ENCODE peak calls at places on chromosome X, in ten cellular contexts. R, Z, Y, D, J, M, O, U, F and T are unnamed samples.

GRCh38 chrX:115017455-115017854 is at the start of gene IL13RA2:
- DNase-seq in Z (no peak), J (no peak), U (no peak), F (no peak), O (no peak), D (no peak), M (no peak), Y (no peak), R (no peak), T (no peak)

GRCh38 chrX:10168226-10168625 is 11.5 kb downstream of the CLCN4 start:
- DNase-seq in Z (peak), D (no peak), Y (no peak), O (no peak), R (no peak), U (no peak), M (no peak), F (no peak), J (peak), T (no peak)

GRCh38 chrX:151899622-151900021 is 13.1 kb upstream of the MAGEA4 start:
- DNase-seq in O (no peak), M (no peak), R (no peak), J (no peak), F (no peak), Z (no peak), U (no peak), Y (no peak), D (no peak), T (no peak)

GRCh38 chrX:101415180-101416130 is 7.4 kb downstream of the HNRNPH2 start:
- DNase-seq in R (no peak), Y (no peak), F (no peak), J (peak), O (no peak), Z (no peak), M (no peak), D (no peak), U (no peak), T (peak)

GRCh38 chrX:30615229-30615628 is 37.7 kb upstream of the TASL start:
- DNase-seq in U (no peak), M (no peak), O (no peak), R (no peak), Z (no peak), F (no peak), Y (no peak), D (no peak), J (no peak), T (no peak)

GRCh38 chrX:22674947-22675346 is 324.8 kb upstream of the DDX53 start:
- DNase-seq in R (no peak), Z (no peak), Y (no peak), J (no peak), U (no peak), D (no peak), O (no peak), M (no peak), F (no peak), T (no peak)

GRCh38 chrX:154597221-154597620 is 12.3 kb downstream of the CTAG1A start:
- DNase-seq in R (no peak), Y (no peak), D (peak), O (no peak), U (no peak), Z (no peak), M (no peak), J (no peak), F (no peak), T (no peak)

GRCh38 chrX:154471870-154472684 is 7.0 kb downstream of the LAGE3 start:
- DNase-seq in Y (no peak), Z (no peak), R (no peak), U (no peak), F (no peak), D (no peak), M (peak), J (no peak), O (no peak), T (no peak)

GRCh38 chrX:104255465-104255864 is 732 bp upstream of the ESX1 start:
- DNase-seq in Y (no peak), U (no peak), F (no peak), M (no peak), O (no peak), J (no peak), Z (no peak), D (no peak), R (no peak), T (no peak)

GRCh38 chrX:44431206-44431605 is 87.7 kb upstream of the EFHC2 start:
- DNase-seq in J (no peak), M (no peak), Z (no peak), R (no peak), O (no peak), Y (no peak), F (no peak), D (no peak), U (no peak), T (no peak)

GRCh38 chrX:15838017-15838416 is 16.6 kb downstream of the AP1S2 start:
- DNase-seq in M (no peak), D (no peak), Z (no peak), R (no peak), O (no peak), U (no peak), J (no peak), Y (peak), F (no peak), T (no peak)

GRCh38 chrX:32448320-32448719 is 763.0 kb downstream of the DMD start:
- DNase-seq in M (no peak), Z (no peak), Y (no peak), R (no peak), O (no peak), F (no peak), D (no peak), U (no peak), J (no peak), T (no peak)

GRCh38 chrX:71301195-71301924 is at the start of gene ITGB1BP2:
- DNase-seq in F (no peak), O (no peak), Y (no peak), U (no peak), J (peak), M (no peak), R (no peak), D (no peak), Z (peak), T (no peak)

GRCh38 chrX:123629502-123629901 is 103.3 kb downstream of the THOC2 start:
- DNase-seq in M (no peak), O (no peak), U (no peak), D (no peak), Y (no peak), F (no peak), Z (no peak), J (no peak), R (no peak), T (no peak)

GRCh38 chrX:95058815-95059214 is 1384.8 kb downstream of the FAM133A start:
- DNase-seq in U (no peak), J (peak), Y (no peak), O (no peak), M (no peak), F (no peak), Z (no peak), D (no peak), R (no peak), T (no peak)

GRCh38 chrX:71653344-71653743 is 14.0 kb upstream of the LOC101059915 start:
- DNase-seq in Z (no peak), O (no peak), F (no peak), M (no peak), U (no peak), J (no peak), D (peak), R (no peak), Y (no peak), T (no peak)

GRCh38 chrX:56798866-56799864 is 70.1 kb downstream of the NBDY start:
- DNase-seq in F (no peak), O (no peak), D (peak), Y (no peak), M (peak), U (no peak), R (peak), Z (no peak), J (no peak), T (no peak)

GRCh38 chrX:68060506-68061205 is 372.6 kb downstream of the OPHN1 start:
- DNase-seq in M (no peak), Y (peak), R (no peak), D (no peak), U (no peak), O (no peak), F (no peak), J (no peak), Z (no peak), T (no peak)

GRCh38 chrX:12975999-12976558 is 1.2 kb downstream of the TMSB4X start:
- DNase-seq in U (no peak), Z (no peak), D (peak), O (peak), R (peak), M (peak), J (no peak), Y (peak), F (no peak), T (peak)

GRCh38 chrX:71579990-71580380 is 1.7 kb downstream of the GCNA start:
- DNase-seq in O (no peak), U (no peak), R (no peak), J (no peak), Y (no peak), F (no peak), M (no peak), Z (no peak), D (no peak), T (no peak)

GRCh38 chrX:40423299-40423698 is 157.5 kb upstream of the ATP6AP2 start:
- DNase-seq in Y (no peak), Z (no peak), M (no peak), D (no peak), R (no peak), U (no peak), F (no peak), J (peak), O (no peak), T (no peak)

GRCh38 chrX:69155786-69156520 is 9.3 kb downstream of the PJA1 start:
- DNase-seq in D (peak), U (no peak), F (no peak), O (no peak), Y (no peak), R (no peak), Z (no peak), M (no peak), J (no peak), T (no peak)

GRCh38 chrX:35104626-35105025 is 162.0 kb downstream of the FAM47B start:
- DNase-seq in Z (no peak), R (no peak), M (no peak), U (no peak), Y (no peak), O (no peak), D (no peak), F (no peak), J (no peak), T (no peak)

GRCh38 chrX:68978211-68978780 is 149.5 kb downstream of the EFNB1 start:
- DNase-seq in U (no peak), R (no peak), O (no peak), Y (peak), M (no peak), Z (no peak), F (no peak), D (no peak), J (peak), T (no peak)

GRCh38 chrX:47815901-47816845 is 20.5 kb upstream of the ZNF81 start:
- DNase-seq in F (no peak), M (no peak), R (no peak), D (no peak), O (no peak), J (no peak), U (no peak), Y (no peak), Z (no peak), T (no peak)

GRCh38 chrX:10447577-10448214 is 172.7 kb downstream of the MID1 start:
- DNase-seq in O (no peak), M (no peak), F (no peak), R (no peak), D (no peak), Z (no peak), U (no peak), Y (no peak), J (peak), T (no peak)

GRCh38 chrX:149495573-149496071 is 9.5 kb downstream of the IDS start:
- DNase-seq in J (peak), U (no peak), F (no peak), M (no peak), Y (no peak), Z (no peak), O (no peak), R (no peak), D (no peak), T (no peak)

GRCh38 chrX:130144509-130144908 is 21.1 kb downstream of the AIFM1 start:
- DNase-seq in U (no peak), F (no peak), R (no peak), Z (no peak), O (no peak), Y (no peak), J (no peak), D (no peak), M (no peak), T (no peak)

GRCh38 chrX:30992381-30992904 is 79.4 kb downstream of the FTHL17 start:
- DNase-seq in J (no peak), M (no peak), F (no peak), R (no peak), O (no peak), Y (no peak), D (no peak), U (no peak), Z (no peak), T (no peak)

GRCh38 chrX:132954323-132954722 is 4.1 kb downstream of the HS6ST2 start:
- DNase-seq in Z (no peak), O (no peak), D (no peak), R (no peak), M (no peak), F (no peak), Y (no peak), U (no peak), J (no peak), T (no peak)

GRCh38 chrX:63656871-63657580 is 128.0 kb downstream of the ARHGEF9 start:
- DNase-seq in Z (no peak), R (no peak), F (no peak), U (peak), M (no peak), D (no peak), J (peak), Y (no peak), O (no peak), T (no peak)

GRCh38 chrX:11688201-11688600 is 22.5 kb upstream of the ARHGAP6 start:
- DNase-seq in Z (no peak), J (no peak), O (no peak), Y (no peak), R (no peak), F (no peak), U (no peak), M (no peak), D (no peak), T (no peak)

GRCh38 chrX:3143043-3143799 is 102.0 kb downstream of the ARSF start:
- DNase-seq in O (no peak), F (no peak), U (no peak), R (no peak), M (no peak), Y (no peak), D (no peak), J (no peak), Z (no peak), T (no peak)

GRCh38 chrX:115968436-115969252 is 201.9 kb upstream of the AGTR2 start:
- DNase-seq in O (peak), Y (peak), J (no peak), D (no peak), R (no peak), U (peak), Z (peak), F (no peak), M (peak), T (no peak)

GRCh38 chrX:50579955-50580354 is 109.3 kb upstream of the DGKK start:
- DNase-seq in Y (peak), U (no peak), J (peak), D (no peak), R (no peak), O (no peak), M (no peak), Z (no peak), F (no peak), T (no peak)

GRCh38 chrX:10109695-10110094 is 47.1 kb upstream of the CLCN4 start:
- DNase-seq in J (no peak), R (peak), Z (peak), Y (no peak), M (no peak), D (no peak), F (no peak), U (peak), O (no peak), T (no peak)

GRCh38 chrX:24301060-24301459 is 12.8 kb downstream of the SUPT20HL2 start:
- DNase-seq in J (no peak), F (no peak), D (no peak), U (no peak), R (no peak), O (no peak), Z (no peak), M (no peak), Y (no peak), T (no peak)

GRCh38 chrX:153875391-153876111 is 10.4 kb downstream of the L1CAM start:
- DNase-seq in F (no peak), O (peak), D (peak), Y (peak), U (peak), M (peak), J (no peak), R (peak), Z (no peak), T (peak)

GRCh38 chrX:103356897-103357296 is 591 bp downstream of the TCEAL9 start:
- DNase-seq in Y (no peak), F (no peak), M (no peak), J (no peak), Z (no peak), O (no peak), D (no peak), R (no peak), U (peak), T (no peak)

GRCh38 chrX:137823257-137823656 is 257.3 kb downstream of the ZIC3 start:
- DNase-seq in M (no peak), J (no peak), F (no peak), Y (no peak), D (no peak), Z (no peak), R (no peak), O (no peak), U (no peak), T (no peak)
- TF ChIP-seq CTCF in M (peak), J (peak), F (no peak), Y (no peak), D (no peak), Z (no peak), R (no peak), O (no peak), U (no peak), T (no peak)

DNA sequence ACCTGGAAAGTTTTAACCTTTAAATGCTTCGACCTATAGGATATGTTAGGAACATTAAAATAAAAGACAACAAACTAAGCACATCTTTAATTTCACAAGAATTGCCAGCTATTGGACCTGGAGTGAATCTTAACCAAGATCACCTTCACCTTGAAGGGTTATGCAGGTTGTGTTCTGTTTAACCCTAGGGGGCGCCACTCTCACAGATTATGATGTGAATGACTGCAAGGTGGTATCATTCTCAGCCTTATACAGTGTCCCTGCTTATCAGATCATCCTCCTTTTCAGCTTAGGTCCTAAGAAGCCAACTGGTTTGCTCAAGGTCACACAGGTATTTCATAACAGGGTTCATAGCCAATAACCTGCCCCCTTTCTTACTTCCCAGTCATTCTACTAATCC is 23.5 kb downstream of the INTS6L start:
- DNase-seq in R (no peak), Y (peak), M (no peak), J (no peak), D (no peak), F (no peak), Z (no peak), O (no peak), U (no peak), T (no peak)
- TF ChIP-seq CTCF in R (no peak), Y (peak), M (peak), J (no peak), D (peak), F (no peak), Z (no peak), O (no peak), U (no peak), T (peak)

DNA sequence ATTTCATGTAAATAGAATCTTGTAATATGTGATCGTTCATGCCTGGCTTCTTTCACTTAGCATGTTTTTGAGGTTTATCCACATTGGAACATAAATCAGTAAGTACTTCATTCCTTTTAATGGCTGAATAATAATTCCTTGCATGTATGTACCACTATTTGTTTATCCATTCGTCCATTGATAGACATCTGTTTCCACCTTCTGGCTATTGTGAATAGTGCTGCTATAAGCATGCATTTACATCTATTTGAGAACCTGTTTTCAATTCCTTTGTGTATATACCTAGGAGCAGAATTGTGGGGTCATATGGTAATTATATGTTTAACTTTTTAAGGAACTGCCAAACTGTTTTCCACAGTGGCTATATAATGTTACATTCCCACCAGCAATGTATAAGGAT is 356.7 kb upstream of the DIPK2B start:
- DNase-seq in Z (no peak), Y (no peak), D (no peak), J (no peak), O (no peak), R (no peak), M (no peak), F (no peak), U (no peak), T (no peak)
- TF ChIP-seq CTCF in Z (no peak), Y (no peak), D (no peak), J (no peak), O (no peak), R (no peak), M (peak), F (no peak), U (peak), T (no peak)

DNA sequence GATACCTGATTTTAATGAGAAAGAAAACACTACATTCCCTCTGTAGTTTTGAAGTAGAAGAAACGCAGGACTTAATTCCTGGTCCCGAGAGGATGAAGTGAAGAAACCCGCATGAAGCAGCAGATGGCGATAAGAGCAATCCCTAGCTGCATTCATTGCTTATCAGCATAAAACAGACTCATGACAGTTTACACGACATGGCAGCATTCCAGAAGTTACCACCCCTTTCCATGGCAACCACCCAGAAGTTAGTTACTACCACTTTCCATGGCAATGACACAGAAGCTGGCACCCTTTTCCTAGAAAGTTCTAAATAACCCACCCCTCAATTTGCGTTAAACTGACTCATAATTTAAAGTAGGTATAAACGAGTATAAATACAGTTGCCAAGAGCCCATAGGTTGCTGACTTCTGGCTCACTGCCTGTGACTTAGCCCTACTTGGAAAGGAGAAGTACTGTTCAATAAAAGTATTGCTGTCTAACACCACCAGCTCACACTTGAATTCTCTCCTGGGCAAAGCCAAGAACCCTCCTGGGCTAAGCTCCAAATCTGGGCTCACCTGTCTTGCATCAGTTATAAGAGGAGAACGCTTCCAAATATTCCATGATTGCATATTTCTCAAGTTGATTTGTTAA is 5.5 kb upstream of the XAGE2 start:
- DNase-seq in Z (no peak), F (no peak), D (no peak), J (no peak), Y (no peak), R (no peak), O (no peak), M (no peak), U (no peak), T (no peak)
- TF ChIP-seq CTCF in Z (no peak), F (no peak), D (no peak), J (no peak), Y (no peak), R (no peak), O (no peak), M (no peak), U (no peak), T (no peak)

GRCh38 chrX:17643528-17643927 is 93.8 kb upstream of the SCML1 start:
- DNase-seq in F (no peak), M (no peak), J (no peak), Z (no peak), R (no peak), Y (no peak), O (no peak), U (no peak), D (no peak), T (no peak)

GRCh38 chrX:17638731-17639130 is 98.6 kb upstream of the SCML1 start:
- DNase-seq in D (no peak), R (no peak), J (no peak), O (no peak), F (no peak), M (no peak), U (no peak), Z (no peak), Y (no peak), T (no peak)

GRCh38 chrX:17642891-17643290 is 94.4 kb upstream of the SCML1 start:
- DNase-seq in O (no peak), Y (no peak), D (no peak), M (no peak), U (no peak), F (no peak), J (no peak), Z (no peak), R (no peak), T (no peak)

DNA sequence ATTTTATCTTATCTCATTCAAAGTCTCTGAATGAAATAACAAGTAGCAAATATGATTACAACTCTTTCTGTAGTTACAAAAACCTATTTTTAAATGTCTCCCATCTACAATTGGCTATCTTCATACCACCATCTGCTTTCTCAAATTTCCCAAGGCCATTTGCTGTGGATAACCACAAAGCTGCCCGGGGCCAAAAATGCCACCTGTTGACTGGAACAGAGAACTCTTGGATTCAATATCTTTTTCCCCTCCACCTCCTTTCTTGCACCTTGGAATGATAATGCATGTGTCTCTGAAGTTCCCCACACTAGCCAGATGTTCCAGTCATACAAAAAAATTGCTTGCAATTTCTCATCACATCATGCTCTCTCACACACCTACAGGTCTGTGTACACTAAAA is 93.3 kb upstream of the SCML1 start:
- DNase-seq in O (no peak), Y (no peak), F (no peak), Z (no peak), R (no peak), D (no peak), M (no peak), U (no peak), J (no peak), T (no peak)
- TF ChIP-seq CTCF in O (no peak), Y (no peak), F (no peak), Z (no peak), R (no peak), D (no peak), M (no peak), U (no peak), J (no peak), T (no peak)